ENCODE peak calls at places on chromosomes 13 and 19, in six cellular contexts. N is astrocyte of the hippocampus; T is GM13976; C is effector memory CD4-positive, alpha-beta T cell; V is DMS 273 treated with DMSO at 0.1 percent for 48 hours; M is T-helper 1 cell. J is an unnamed sample.

GRCh38 chr19:29858000-29858596 is 46.3 kb downstream of the CCNE1 start:
- DNase-seq in N (peak), T (peak), C (no peak), V (no peak), M (peak), J (no peak)

GRCh38 chr19:56476671-56477428 is at the start of gene ZNF667:
- DNase-seq in N (peak), T (no peak), C (no peak), V (no peak), M (no peak), J (peak)

GRCh38 chr13:80527400-80527799 is 186.5 kb upstream of the SPRY2 start:
- DNase-seq in N (no peak), T (no peak), C (no peak), V (peak), M (no peak), J (no peak)

GRCh38 chr13:50126378-50127016 is 111.3 kb downstream of the KCNRG start:
- DNase-seq in N (no peak), T (peak), C (no peak), V (no peak), M (no peak), J (no peak)

GRCh38 chr19:7739801-7740659 is 7.3 kb downstream of the CD209 start:
- DNase-seq in N (no peak), T (no peak), C (no peak), V (no peak), M (no peak), J (no peak)

GRCh38 chr19:55220525-55220924 is 8.0 kb downstream of the TMEM86B start:
- DNase-seq in N (peak), T (no peak), C (no peak), V (no peak), M (no peak), J (no peak)

GRCh38 chr13:62296812-62297211 is 881.2 kb upstream of the PCDH20 start:
- DNase-seq in N (no peak), T (no peak), C (no peak), V (no peak), M (no peak), J (no peak)

GRCh38 chr13:22201395-22201794 is 530.5 kb downstream of the FGF9 start:
- DNase-seq in N (no peak), T (no peak), C (no peak), V (no peak), M (no peak), J (no peak)

GRCh38 chr13:93409816-93410215 is 183.2 kb downstream of the GPC6 start:
- DNase-seq in N (no peak), T (no peak), C (no peak), V (no peak), M (no peak), J (no peak)

GRCh38 chr19:8512115-8512967 is 1.6 kb downstream of the ZNF414 start:
- DNase-seq in N (peak), T (peak), C (no peak), V (no peak), M (no peak), J (no peak)